ENCODE peak calls at places on chromosomes 5 and 9, in eight cellular contexts. One of them, this sample, is unnamed.

GRCh38 chr5:166576323-166576722 is 1715.1 kb upstream of the WWC1 start:
- DNase-seq in lung: no peak
- DNase-seq in psoas muscle: no peak
- DNase-seq in IMR-90: no peak
- DNase-seq in Peyer's patch: no peak
- DNase-seq in WTC11: no peak
- DNase-seq in stomach: no peak
- DNase-seq in A549: no peak
- DNase-seq in this sample: no peak

GRCh38 chr5:57225553-57225952 is 51.7 kb downstream of the GPBP1 start:
- DNase-seq in stomach: no peak
- DNase-seq in IMR-90: no peak
- DNase-seq in Peyer's patch: no peak
- DNase-seq in WTC11: no peak
- DNase-seq in A549: no peak
- DNase-seq in lung: no peak
- DNase-seq in psoas muscle: no peak
- DNase-seq in this sample: no peak

GRCh38 chr9:37026085-37026935 is 7.8 kb downstream of the PAX5 start:
- DNase-seq in stomach: no peak
- DNase-seq in Peyer's patch: no peak
- DNase-seq in WTC11: peak; percentile 64
- DNase-seq in A549: no peak
- DNase-seq in lung: no peak
- DNase-seq in psoas muscle: no peak
- DNase-seq in IMR-90: no peak
- DNase-seq in this sample: no peak

GRCh38 chr5:178450121-178450631 is 140.0 kb downstream of the COL23A1 start:
- DNase-seq in stomach: no peak
- DNase-seq in lung: no peak
- DNase-seq in WTC11: no peak
- DNase-seq in IMR-90: no peak
- DNase-seq in Peyer's patch: peak; percentile 24
- DNase-seq in A549: no peak
- DNase-seq in psoas muscle: no peak
- DNase-seq in this sample: no peak

GRCh38 chr5:88145603-88146467 is 122.8 kb downstream of the TMEM161B start:
- DNase-seq in stomach: no peak
- DNase-seq in A549: no peak
- DNase-seq in Peyer's patch: no peak
- DNase-seq in psoas muscle: no peak
- DNase-seq in WTC11: peak; percentile 41
- DNase-seq in IMR-90: no peak
- DNase-seq in lung: peak; percentile 70
- DNase-seq in this sample: no peak

GRCh38 chr9:89352451-89352850 is 34.2 kb downstream of the SECISBP2 start:
- DNase-seq in Peyer's patch: peak; percentile 29
- DNase-seq in WTC11: no peak
- DNase-seq in A549: no peak
- DNase-seq in stomach: no peak
- DNase-seq in psoas muscle: no peak
- DNase-seq in lung: no peak
- DNase-seq in IMR-90: no peak
- DNase-seq in this sample: no peak

GRCh38 chr9:128007566-128008138 is 26.9 kb upstream of the EEIG1 start:
- DNase-seq in WTC11: no peak
- DNase-seq in A549: peak; percentile 89
- DNase-seq in IMR-90: peak; percentile 27
- DNase-seq in Peyer's patch: peak; percentile 96
- DNase-seq in lung: peak; percentile 67
- DNase-seq in psoas muscle: peak; percentile 26
- DNase-seq in stomach: peak; percentile 55
- DNase-seq in this sample: no peak

GRCh38 chr5:78591227-78591626 is 57.3 kb downstream of the LHFPL2 start:
- DNase-seq in lung: no peak
- DNase-seq in WTC11: no peak
- DNase-seq in IMR-90: peak; percentile 96
- DNase-seq in psoas muscle: no peak
- DNase-seq in Peyer's patch: no peak
- DNase-seq in A549: peak; percentile 84
- DNase-seq in stomach: no peak
- DNase-seq in this sample: no peak

GRCh38 chr5:32001722-32002121 is 172.4 kb downstream of the GOLPH3 start:
- DNase-seq in stomach: no peak
- DNase-seq in Peyer's patch: no peak
- DNase-seq in A549: no peak
- DNase-seq in psoas muscle: no peak
- DNase-seq in lung: no peak
- DNase-seq in WTC11: no peak
- DNase-seq in IMR-90: no peak
- DNase-seq in this sample: no peak

GRCh38 chr9:98045234-98046160 is 11.0 kb upstream of the NANS start:
- DNase-seq in A549: peak; percentile 47
- DNase-seq in WTC11: no peak
- DNase-seq in lung: no peak
- DNase-seq in psoas muscle: no peak
- DNase-seq in IMR-90: no peak
- DNase-seq in stomach: no peak
- DNase-seq in Peyer's patch: peak; percentile 13
- DNase-seq in this sample: no peak

GRCh38 chr5:3004361-3005080 is 253.0 kb upstream of the IRX2 start:
- DNase-seq in stomach: no peak
- DNase-seq in Peyer's patch: no peak
- DNase-seq in lung: no peak
- DNase-seq in A549: no peak
- DNase-seq in psoas muscle: no peak
- DNase-seq in IMR-90: no peak
- DNase-seq in WTC11: no peak
- DNase-seq in this sample: no peak

GRCh38 chr5:181042036-181042435 is 2.0 kb downstream of the BTNL9 start:
- DNase-seq in psoas muscle: no peak
- DNase-seq in stomach: no peak
- DNase-seq in WTC11: no peak
- DNase-seq in lung: no peak
- DNase-seq in Peyer's patch: no peak
- DNase-seq in A549: no peak
- DNase-seq in IMR-90: no peak
- DNase-seq in this sample: no peak

GRCh38 chr5:33526755-33527154 is 86.0 kb downstream of the TARS1 start:
- DNase-seq in psoas muscle: no peak
- DNase-seq in WTC11: no peak
- DNase-seq in Peyer's patch: no peak
- DNase-seq in lung: no peak
- DNase-seq in A549: no peak
- DNase-seq in stomach: no peak
- DNase-seq in IMR-90: no peak
- DNase-seq in this sample: no peak

GRCh38 chr9:125472562-125472925 is 210.9 kb downstream of the GAPVD1 start:
- DNase-seq in Peyer's patch: no peak
- DNase-seq in A549: no peak
- DNase-seq in lung: no peak
- DNase-seq in WTC11: no peak
- DNase-seq in psoas muscle: no peak
- DNase-seq in IMR-90: no peak
- DNase-seq in stomach: no peak
- DNase-seq in this sample: no peak

GRCh38 chr5:5475967-5476366 is 53.5 kb downstream of the ICE1 start:
- DNase-seq in psoas muscle: no peak
- DNase-seq in IMR-90: no peak
- DNase-seq in WTC11: no peak
- DNase-seq in lung: no peak
- DNase-seq in Peyer's patch: no peak
- DNase-seq in A549: no peak
- DNase-seq in stomach: no peak
- DNase-seq in this sample: no peak

GRCh38 chr5:82355921-82356454 is 77.8 kb upstream of the RPS23 start:
- DNase-seq in A549: no peak
- DNase-seq in WTC11: no peak
- DNase-seq in stomach: no peak
- DNase-seq in Peyer's patch: no peak
- DNase-seq in IMR-90: no peak
- DNase-seq in psoas muscle: no peak
- DNase-seq in lung: no peak
- DNase-seq in this sample: no peak

GRCh38 chr5:50962934-50963646 is 296.7 kb downstream of the PARP8 start:
- DNase-seq in IMR-90: peak; percentile 32
- DNase-seq in A549: peak; percentile 55
- DNase-seq in stomach: peak; percentile 88
- DNase-seq in psoas muscle: peak; percentile 70
- DNase-seq in lung: peak; percentile 70
- DNase-seq in WTC11: peak; percentile 84
- DNase-seq in Peyer's patch: peak; percentile 87
- DNase-seq in this sample: peak; percentile 80

GRCh38 chr9:116499986-116500871 is 186.9 kb upstream of the TRIM32 start:
- DNase-seq in Peyer's patch: peak; percentile 48
- DNase-seq in WTC11: no peak
- DNase-seq in stomach: no peak
- DNase-seq in lung: no peak
- DNase-seq in A549: peak; percentile 81
- DNase-seq in psoas muscle: no peak
- DNase-seq in IMR-90: peak; percentile 71
- DNase-seq in this sample: no peak

GRCh38 chr9:95370064-95370463 is 52.6 kb upstream of the FANCC start:
- DNase-seq in stomach: no peak
- DNase-seq in WTC11: no peak
- DNase-seq in psoas muscle: no peak
- DNase-seq in IMR-90: peak; percentile 35
- DNase-seq in lung: no peak
- DNase-seq in Peyer's patch: no peak
- DNase-seq in A549: no peak
- DNase-seq in this sample: no peak

GRCh38 chr9:133953976-133954709 is 38.0 kb downstream of the VAV2 start:
- DNase-seq in stomach: no peak
- DNase-seq in WTC11: no peak
- DNase-seq in lung: no peak
- DNase-seq in psoas muscle: peak; percentile 14
- DNase-seq in Peyer's patch: no peak
- DNase-seq in IMR-90: no peak
- DNase-seq in A549: no peak
- DNase-seq in this sample: no peak

GRCh38 chr5:72417333-72418062 is 89.7 kb downstream of the ZNF366 start:
- DNase-seq in A549: no peak
- DNase-seq in psoas muscle: no peak
- DNase-seq in lung: no peak
- DNase-seq in Peyer's patch: no peak
- DNase-seq in IMR-90: no peak
- DNase-seq in WTC11: peak; percentile 14
- DNase-seq in stomach: no peak
- DNase-seq in this sample: no peak

GRCh38 chr5:91787718-91788117 is 404.6 kb upstream of the ARRDC3 start:
- DNase-seq in WTC11: no peak
- DNase-seq in psoas muscle: no peak
- DNase-seq in stomach: no peak
- DNase-seq in Peyer's patch: no peak
- DNase-seq in lung: no peak
- DNase-seq in IMR-90: no peak
- DNase-seq in A549: no peak
- DNase-seq in this sample: no peak

GRCh38 chr9:81391457-81391825 is 297.9 kb downstream of the TLE1 start:
- DNase-seq in IMR-90: no peak
- DNase-seq in WTC11: no peak
- DNase-seq in psoas muscle: no peak
- DNase-seq in Peyer's patch: no peak
- DNase-seq in A549: no peak
- DNase-seq in stomach: no peak
- DNase-seq in lung: no peak
- DNase-seq in this sample: no peak

GRCh38 chr5:17217421-17218352 is at the start of gene BASP1:
- DNase-seq in Peyer's patch: peak; percentile 90
- DNase-seq in psoas muscle: peak; percentile 73
- DNase-seq in IMR-90: peak; percentile 75
- DNase-seq in stomach: peak; percentile 70
- DNase-seq in lung: peak; percentile 66
- DNase-seq in WTC11: peak; percentile 81
- DNase-seq in A549: peak; percentile 91
- DNase-seq in this sample: no peak

DNA sequence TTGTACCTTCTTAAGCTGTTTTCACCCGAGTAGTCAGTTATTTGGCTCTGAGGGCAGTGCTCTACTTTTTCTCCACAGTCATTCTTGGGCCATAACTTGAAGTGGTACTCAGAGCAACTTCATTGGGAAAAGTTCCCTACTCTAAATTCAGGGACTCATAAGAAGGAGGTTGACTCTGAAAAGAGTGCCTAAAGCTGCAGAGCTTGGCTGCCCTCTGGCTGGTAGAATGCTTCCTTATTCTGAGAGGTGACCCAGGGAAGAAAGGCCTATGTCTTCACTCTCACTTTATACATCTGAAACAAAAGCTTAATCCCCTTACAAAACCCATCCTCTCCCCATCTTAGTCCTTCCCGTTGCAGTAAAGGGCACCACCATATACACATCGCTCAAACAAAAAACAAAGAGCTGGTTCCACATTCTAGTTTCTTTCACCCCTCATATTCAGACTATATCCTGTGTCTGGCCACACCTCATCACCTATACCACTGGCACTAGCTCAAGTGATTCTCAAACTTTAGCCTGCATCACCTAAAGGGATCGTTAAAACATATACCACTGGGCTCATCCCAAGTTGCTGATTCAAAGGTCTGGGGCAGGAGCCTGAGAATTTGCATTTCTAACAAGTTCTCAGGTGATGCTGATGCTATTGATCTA is 7.9 kb downstream of the IGIP start:
- DNase-seq in lung: no peak
- DNase-seq in WTC11: no peak
- DNase-seq in IMR-90: no peak
- DNase-seq in A549: no peak
- DNase-seq in Peyer's patch: no peak
- DNase-seq in psoas muscle: no peak
- DNase-seq in stomach: no peak
- DNase-seq in this sample: no peak
- TF ChIP-seq CTCF in lung: no peak
- TF ChIP-seq CTCF in WTC11: no peak
- TF ChIP-seq CTCF in IMR-90: no peak
- TF ChIP-seq CTCF in A549: no peak
- TF ChIP-seq CTCF in Peyer's patch: no peak
- TF ChIP-seq CTCF in psoas muscle: no peak
- TF ChIP-seq CTCF in stomach: no peak
- TF ChIP-seq CTCF in this sample: no peak

GRCh38 chr5:19568004-19568403 is 420.0 kb downstream of the CDH18 start:
- DNase-seq in psoas muscle: no peak
- DNase-seq in A549: no peak
- DNase-seq in IMR-90: no peak
- DNase-seq in lung: no peak
- DNase-seq in WTC11: no peak
- DNase-seq in stomach: no peak
- DNase-seq in Peyer's patch: no peak
- DNase-seq in this sample: no peak
- TF ChIP-seq CTCF in psoas muscle: no peak
- TF ChIP-seq CTCF in A549: no peak
- TF ChIP-seq CTCF in IMR-90: no peak
- TF ChIP-seq CTCF in lung: no peak
- TF ChIP-seq CTCF in WTC11: no peak
- TF ChIP-seq CTCF in stomach: no peak
- TF ChIP-seq CTCF in Peyer's patch: no peak
- TF ChIP-seq CTCF in this sample: no peak

GRCh38 chr5:168104811-168105481 is 186.5 kb upstream of the WWC1 start:
- DNase-seq in psoas muscle: no peak
- DNase-seq in Peyer's patch: no peak
- DNase-seq in IMR-90: no peak
- DNase-seq in lung: no peak
- DNase-seq in stomach: no peak
- DNase-seq in A549: no peak
- DNase-seq in WTC11: peak; percentile 30
- DNase-seq in this sample: no peak
- TF ChIP-seq CTCF in psoas muscle: no peak
- TF ChIP-seq CTCF in Peyer's patch: no peak
- TF ChIP-seq CTCF in IMR-90: no peak
- TF ChIP-seq CTCF in lung: no peak
- TF ChIP-seq CTCF in stomach: no peak
- TF ChIP-seq CTCF in A549: no peak
- TF ChIP-seq CTCF in WTC11: no peak
- TF ChIP-seq CTCF in this sample: no peak

GRCh38 chr9:35645736-35646582 is 4.8 kb downstream of the SIT1 start:
- DNase-seq in A549: no peak
- DNase-seq in Peyer's patch: peak; percentile 76
- DNase-seq in psoas muscle: no peak
- DNase-seq in IMR-90: no peak
- DNase-seq in WTC11: peak; percentile 77
- DNase-seq in lung: no peak
- DNase-seq in stomach: peak; percentile 45
- DNase-seq in this sample: no peak
- TF ChIP-seq CTCF in A549: no peak
- TF ChIP-seq CTCF in Peyer's patch: no peak
- TF ChIP-seq CTCF in psoas muscle: no peak
- TF ChIP-seq CTCF in IMR-90: no peak
- TF ChIP-seq CTCF in WTC11: no peak
- TF ChIP-seq CTCF in lung: no peak
- TF ChIP-seq CTCF in stomach: no peak
- TF ChIP-seq CTCF in this sample: no peak